ENCODE peak calls at places on chromosomes 1 and 21, in nine cellular contexts. P is epithelial cell of proximal tubule, H is upper lobe of right lung, F is psoas muscle, T is cardiac fibroblast, D is adipocyte, C is fibroblast of lung, U is small intestine, V is osteoblast. N is an unnamed sample.

GRCh38 chr1:63087966-63088365 is 234.4 kb upstream of the FOXD3 start:
- DNase-seq in P (no peak), D (no peak), C (peak), H (no peak), T (peak), U (no peak), V (no peak), F (no peak), N (no peak)

GRCh38 chr1:52268372-52268771 is 97.6 kb downstream of the CC2D1B start:
- DNase-seq in P (no peak), F (no peak), D (no peak), C (peak), H (no peak), T (peak), V (no peak), U (no peak), N (no peak)

GRCh38 chr1:220748091-220748934 is at the start of gene MTARC2:
- DNase-seq in H (peak), P (no peak), V (peak), D (peak), T (peak), U (peak), F (peak), C (peak), N (no peak)

GRCh38 chr1:114753143-114753542 is 4.6 kb downstream of the CSDE1 start:
- DNase-seq in D (no peak), C (no peak), F (no peak), V (no peak), H (no peak), P (no peak), U (no peak), T (no peak), N (no peak)

GRCh38 chr1:93976711-93977328 is 67.6 kb upstream of the GCLM start:
- DNase-seq in U (no peak), H (no peak), P (no peak), T (no peak), F (no peak), D (no peak), V (no peak), C (no peak), N (no peak)

GRCh38 chr21:25871566-25871965 is 136.8 kb downstream of the GABPA start:
- DNase-seq in F (no peak), C (no peak), T (no peak), V (no peak), U (no peak), P (no peak), D (no peak), H (no peak), N (no peak)

GRCh38 chr1:235835226-235835625 is 31.5 kb downstream of the LYST start:
- DNase-seq in F (peak), V (no peak), P (no peak), C (peak), U (peak), T (peak), D (no peak), H (no peak), N (no peak)

GRCh38 chr1:228734881-228735801 is at the start of gene RHOU:
- DNase-seq in T (peak), C (peak), F (peak), H (peak), D (peak), P (no peak), U (peak), V (peak), N (no peak)

GRCh38 chr1:117656202-117656641 is 50.4 kb downstream of the TENT5C start:
- DNase-seq in V (no peak), U (peak), C (no peak), T (no peak), H (no peak), P (no peak), F (no peak), D (no peak), N (no peak)

GRCh38 chr21:37061926-37062591 is 10.8 kb downstream of the PIGP start:
- DNase-seq in D (no peak), C (peak), F (no peak), P (no peak), U (no peak), H (no peak), T (peak), V (peak), N (no peak)

GRCh38 chr1:205916541-205916940 is 26.7 kb downstream of the SLC26A9 start:
- DNase-seq in H (no peak), D (no peak), F (no peak), V (peak), T (no peak), U (no peak), P (no peak), C (peak), N (no peak)

GRCh38 chr1:85311818-85312217 is 35.4 kb upstream of the BCL10 start:
- DNase-seq in C (no peak), D (no peak), T (no peak), U (no peak), P (no peak), H (no peak), F (no peak), V (no peak), N (no peak)

GRCh38 chr1:183676515-183677189 is 23.5 kb upstream of the APOBEC4 start:
- DNase-seq in H (no peak), T (peak), U (no peak), C (peak), V (no peak), F (no peak), D (peak), P (no peak), N (no peak)

GRCh38 chr21:28444567-28444966 is 548.1 kb downstream of the LTN1 start:
- DNase-seq in D (peak), U (no peak), C (peak), V (no peak), H (no peak), T (no peak), F (no peak), P (no peak), N (no peak)

GRCh38 chr21:32207096-32207716 is 71.6 kb downstream of the MIS18A start:
- DNase-seq in V (no peak), U (no peak), D (no peak), H (no peak), F (no peak), T (no peak), P (no peak), C (no peak), N (no peak)

GRCh38 chr1:162161921-162162550 is 92.5 kb downstream of the NOS1AP start:
- DNase-seq in F (no peak), U (no peak), T (no peak), C (peak), H (no peak), V (no peak), D (no peak), P (no peak), N (no peak)

GRCh38 chr1:21669287-21670058 is at the start of gene RAP1GAP:
- DNase-seq in V (peak), U (peak), D (peak), C (no peak), H (peak), T (peak), P (no peak), F (no peak), N (no peak)

GRCh38 chr1:4461726-4462290 is 192.6 kb upstream of the AJAP1 start:
- DNase-seq in P (no peak), U (no peak), T (no peak), D (no peak), F (no peak), V (no peak), C (no peak), H (no peak), N (no peak)

GRCh38 chr1:219153741-219154140 is 19.9 kb upstream of the LYPLAL1 start:
- DNase-seq in H (no peak), F (no peak), V (no peak), C (no peak), U (no peak), P (no peak), T (no peak), D (no peak), N (no peak)

GRCh38 chr21:35578350-35578782 is 482.0 kb downstream of the SETD4 start:
- DNase-seq in C (peak), T (peak), P (peak), D (peak), F (no peak), U (no peak), H (no peak), V (peak), N (no peak)

GRCh38 chr1:205925730-205926129 is 17.5 kb downstream of the SLC26A9 start:
- DNase-seq in T (peak), U (no peak), V (peak), P (no peak), C (peak), D (peak), F (no peak), H (no peak), N (peak)

GRCh38 chr1:57431400-57431799 is 7.5 kb upstream of the DAB1 start:
- DNase-seq in T (no peak), D (no peak), P (no peak), U (no peak), F (no peak), H (no peak), C (no peak), V (no peak), N (no peak)

GRCh38 chr21:23963454-23963853 is 1643.8 kb downstream of the MRPL39 start:
- DNase-seq in P (no peak), D (no peak), T (no peak), V (no peak), C (peak), F (no peak), H (no peak), U (no peak), N (no peak)

GRCh38 chr1:51282605-51283004 is 46.5 kb downstream of the RNF11 start:
- DNase-seq in P (no peak), C (no peak), D (no peak), T (no peak), H (no peak), F (no peak), U (no peak), V (no peak), N (no peak)

GRCh38 chr1:218900621-218901020 is 273.1 kb upstream of the LYPLAL1 start:
- DNase-seq in F (no peak), U (no peak), H (no peak), C (no peak), D (no peak), P (no peak), T (peak), V (no peak), N (no peak)

GRCh38 chr1:103489881-103490280 is 35.6 kb upstream of the RNPC3 start:
- DNase-seq in T (no peak), C (peak), V (no peak), P (peak), H (no peak), F (no peak), U (peak), D (peak), N (no peak)

GRCh38 chr1:38839363-38839762 is 20.2 kb downstream of the RRAGC start:
- DNase-seq in P (no peak), U (no peak), T (no peak), C (no peak), H (no peak), F (no peak), D (no peak), V (no peak), N (no peak)

GRCh38 chr1:91751281-91751680 is 134.7 kb downstream of the TGFBR3 start:
- DNase-seq in C (peak), T (peak), D (peak), H (no peak), U (no peak), V (no peak), F (peak), P (no peak), N (no peak)

GRCh38 chr1:43868741-43869067 is 64.9 kb upstream of the ARTN start:
- DNase-seq in C (peak), P (no peak), D (peak), H (no peak), T (peak), U (no peak), F (no peak), V (no peak), N (no peak)

GRCh38 chr1:20590313-20590777 is 1.4 kb downstream of the CDA start:
- DNase-seq in C (no peak), V (peak), U (peak), T (no peak), D (no peak), P (peak), H (peak), F (peak), N (no peak)

GRCh38 chr21:33025106-33025470 is 647 bp upstream of the OLIG2 start:
- DNase-seq in V (peak), H (no peak), P (no peak), C (no peak), T (no peak), D (no peak), U (no peak), F (no peak), N (no peak)

GRCh38 chr21:27423906-27424595 is 457.2 kb upstream of the ADAMTS5 start:
- DNase-seq in T (peak), H (no peak), C (peak), F (no peak), P (peak), V (no peak), D (peak), U (peak), N (no peak)

GRCh38 chr1:241998412-241998921 is 431 bp downstream of the MAP1LC3C start:
- DNase-seq in V (peak), D (peak), T (peak), C (peak), F (peak), H (peak), U (peak), P (no peak), N (peak)

GRCh38 chr1:242002528-242002927 is 3.6 kb upstream of the MAP1LC3C start:
- DNase-seq in U (no peak), T (no peak), H (no peak), C (no peak), D (peak), F (no peak), P (no peak), V (peak), N (no peak)

GRCh38 chr1:241997401-241997800 is 1.5 kb downstream of the MAP1LC3C start:
- DNase-seq in T (no peak), C (no peak), H (no peak), F (no peak), V (no peak), U (no peak), P (no peak), D (no peak), N (no peak)

GRCh38 chr1:242002072-242002471 is 3.2 kb upstream of the MAP1LC3C start:
- DNase-seq in P (no peak), U (no peak), C (peak), D (no peak), F (no peak), T (no peak), H (no peak), V (peak), N (no peak)

DNA sequence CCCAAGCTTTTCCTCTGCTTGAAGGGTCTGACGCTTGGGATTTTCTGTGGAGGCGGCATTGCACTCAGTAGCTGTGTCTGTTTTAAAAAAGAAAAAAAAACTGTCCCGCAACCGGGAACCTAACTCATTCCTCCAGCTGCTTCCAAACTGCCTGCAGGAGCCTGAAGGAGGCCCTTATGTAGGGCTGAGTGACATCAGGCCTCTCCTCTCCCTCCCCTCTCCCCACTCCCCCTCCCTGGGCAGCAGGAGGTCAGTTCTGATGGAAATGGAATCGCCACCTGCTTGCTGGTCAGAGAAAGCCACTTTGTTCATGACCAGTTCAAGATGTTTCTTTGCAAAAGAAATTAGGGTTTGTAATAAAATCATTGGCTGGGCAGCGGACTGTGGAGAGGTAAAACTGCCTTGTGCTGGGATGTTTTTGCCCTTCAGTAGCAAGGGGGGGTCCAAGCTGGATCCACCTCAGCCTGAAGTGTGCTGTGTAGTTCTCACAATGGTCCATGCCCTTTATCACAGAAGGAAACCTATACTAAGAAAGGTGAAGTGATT is at the start of gene MAP1LC3C:
- DNase-seq in P (no peak), T (peak), C (peak), V (peak), F (no peak), D (no peak), U (no peak), H (no peak), N (no peak)
- H3K4me3 ChIP-seq in P (peak), T (peak), C (no peak), V (peak), F (peak), D (peak), U (no peak), H (peak), N (no peak)

GRCh38 chr1:156708245-156708661 is 2.9 kb upstream of the CRABP2 start:
- DNase-seq in H (no peak), U (no peak), T (no peak), F (no peak), D (peak), C (no peak), P (no peak), V (no peak), N (no peak)
- H3K4me3 ChIP-seq in H (no peak), U (no peak), T (no peak), F (no peak), D (no peak), C (no peak), P (no peak), V (no peak), N (no peak)

GRCh38 chr1:152459596-152460528 is 45.8 kb upstream of the CRNN start:
- DNase-seq in C (peak), H (peak), F (peak), V (peak), P (peak), U (peak), D (peak), T (peak), N (no peak)
- H3K4me3 ChIP-seq in C (no peak), H (peak), F (peak), V (peak), P (no peak), U (no peak), D (no peak), T (no peak), N (no peak)

GRCh38 chr1:15968172-15968571 is 7.7 kb downstream of the ZBTB17 start:
- DNase-seq in F (no peak), D (no peak), H (no peak), T (no peak), P (no peak), C (no peak), V (peak), U (no peak), N (no peak)

GRCh38 chr1:15966956-15967344 is 9.0 kb downstream of the ZBTB17 start:
- DNase-seq in T (no peak), U (no peak), F (no peak), D (no peak), V (no peak), H (no peak), C (no peak), P (no peak), N (no peak)

GRCh38 chr1:15963968-15964648 is 11.8 kb downstream of the ZBTB17 start:
- DNase-seq in P (no peak), F (peak), C (no peak), V (no peak), U (no peak), D (no peak), H (no peak), T (no peak), N (no peak)

GRCh38 chr1:15965228-15965767 is 10.6 kb downstream of the ZBTB17 start:
- DNase-seq in H (no peak), F (peak), P (no peak), C (peak), U (no peak), T (peak), D (peak), V (peak), N (no peak)

GRCh38 chr1:15966081-15966955 is 9.6 kb downstream of the ZBTB17 start:
- DNase-seq in T (peak), F (peak), U (peak), H (peak), P (no peak), D (peak), V (peak), C (peak), N (no peak)
- H3K4me3 ChIP-seq in T (no peak), F (no peak), U (no peak), H (no peak), P (no peak), D (peak), V (peak), C (no peak), N (no peak)

GRCh38 chr1:66528580-66528979 is 5.4 kb upstream of the SGIP1 start:
- DNase-seq in H (no peak), U (no peak), D (no peak), V (no peak), P (no peak), F (no peak), C (no peak), T (no peak), N (no peak)

GRCh38 chr1:66526036-66526435 is 7.9 kb upstream of the SGIP1 start:
- DNase-seq in T (no peak), U (no peak), P (no peak), H (no peak), F (no peak), D (no peak), V (no peak), C (no peak), N (no peak)

GRCh38 chr1:66527688-66528087 is 6.3 kb upstream of the SGIP1 start:
- DNase-seq in H (no peak), C (peak), D (peak), U (no peak), V (peak), F (no peak), P (no peak), T (peak), N (no peak)

GRCh38 chr1:66525086-66525485 is 8.9 kb upstream of the SGIP1 start:
- DNase-seq in C (no peak), V (no peak), F (no peak), H (no peak), T (no peak), U (no peak), P (no peak), D (no peak), N (no peak)

GRCh38 chr1:66526991-66527390 is 7.0 kb upstream of the SGIP1 start:
- DNase-seq in T (no peak), H (no peak), C (no peak), V (no peak), U (no peak), D (no peak), P (no peak), F (no peak), N (no peak)
- H3K4me3 ChIP-seq in T (no peak), H (no peak), C (no peak), V (no peak), U (no peak), D (no peak), P (no peak), F (no peak), N (no peak)

GRCh38 chr1:155169541-155169940 is 3.6 kb downstream of the KRTCAP2 start:
- DNase-seq in H (no peak), T (no peak), P (no peak), C (no peak), V (no peak), F (no peak), U (no peak), D (no peak), N (no peak)

GRCh38 chr1:155167166-155168104 is 5.7 kb downstream of the KRTCAP2 start:
- DNase-seq in P (no peak), T (peak), H (peak), D (peak), U (peak), C (peak), F (peak), V (peak), N (peak)

GRCh38 chr1:155168456-155169210 is 4.5 kb downstream of the KRTCAP2 start:
- DNase-seq in U (no peak), P (no peak), F (no peak), D (no peak), C (no peak), T (no peak), H (no peak), V (no peak), N (no peak)

GRCh38 chr1:155166006-155166372 is 7.1 kb downstream of the KRTCAP2 start:
- DNase-seq in U (no peak), V (no peak), F (no peak), T (no peak), C (no peak), H (peak), D (no peak), P (no peak), N (no peak)

DNA sequence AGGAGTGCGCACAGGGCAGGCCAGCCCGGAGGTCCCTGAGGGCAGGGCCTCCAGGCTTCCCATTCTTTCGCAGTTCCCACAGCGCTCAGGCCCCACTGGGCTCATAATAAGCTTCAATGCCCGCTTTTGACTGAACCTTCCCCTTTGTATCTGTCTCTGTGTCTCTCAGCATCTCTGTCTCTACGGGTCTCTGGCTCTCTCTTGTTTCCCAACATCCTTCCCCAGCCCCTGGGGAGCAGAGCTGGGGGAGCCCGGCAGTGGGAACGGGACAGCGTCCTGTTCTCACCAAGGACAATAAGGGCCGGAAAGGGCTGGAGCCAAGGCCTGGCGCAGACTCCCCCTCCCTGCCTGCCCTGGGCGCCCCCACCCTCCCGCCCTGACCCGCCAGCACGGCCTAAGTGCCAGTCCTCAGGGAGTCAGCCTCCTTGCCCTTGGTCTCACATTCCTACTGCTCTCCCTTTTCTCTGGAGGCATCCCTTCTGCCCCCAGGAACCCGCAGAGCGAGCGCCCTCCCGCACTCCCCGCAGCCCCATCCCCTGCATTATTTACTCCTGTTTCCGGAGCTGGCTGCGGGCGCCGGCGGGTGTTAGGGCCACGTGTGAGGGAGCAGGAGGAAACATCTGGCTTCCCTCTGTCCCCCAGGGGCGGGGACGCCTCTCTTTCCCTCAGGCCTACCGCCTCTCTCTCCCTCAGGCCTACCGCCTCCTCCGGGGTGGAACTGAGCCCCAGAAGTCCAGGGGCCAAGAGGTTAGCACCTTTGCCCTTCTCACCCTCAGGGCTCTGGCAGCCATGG is 6.5 kb downstream of the KRTCAP2 start:
- DNase-seq in T (peak), D (no peak), C (no peak), H (peak), V (peak), U (no peak), F (peak), P (no peak), N (no peak)
- H3K4me3 ChIP-seq in T (no peak), D (no peak), C (no peak), H (no peak), V (no peak), U (no peak), F (peak), P (no peak), N (no peak)

GRCh38 chr1:234656981-234657651 is 47.1 kb upstream of the IRF2BP2 start:
- DNase-seq in C (peak), D (peak), P (peak), T (peak), H (no peak), V (peak), F (no peak), U (peak), N (peak)
- H3K4me3 ChIP-seq in C (no peak), D (no peak), P (no peak), T (no peak), H (no peak), V (peak), F (no peak), U (no peak), N (peak)

N was measured in RWPE2.